ENCODE peak calls at places on chromosomes 16 and 17, in four cellular contexts. V, Y, H and M are unnamed samples.

GRCh38 chr17:82845163-82845807 is 5.5 kb upstream of the ZNF750 start:
- DNase-seq in V (no peak), Y (peak; percentile 74), H (no peak), M (no peak)

GRCh38 chr17:73189417-73190099 is 3.3 kb upstream of the COG1 start:
- DNase-seq in V (peak; percentile 39), Y (no peak), H (peak; percentile 78), M (peak; percentile 47)

GRCh38 chr17:77571141-77571540 is 387.4 kb upstream of the TNRC6C start:
- DNase-seq in V (no peak), Y (no peak), H (no peak), M (no peak)

GRCh38 chr16:1413684-1414531 is 596 bp downstream of the UNKL start:
- DNase-seq in V (peak; percentile 54), Y (peak; percentile 77), H (peak; percentile 41), M (no peak)

GRCh38 chr16:11319529-11320146 is 25.6 kb upstream of the RMI2 start:
- DNase-seq in V (peak; percentile 46), Y (no peak), H (peak; percentile 26), M (no peak)

GRCh38 chr17:56756536-56756935 is 77.2 kb downstream of the C17orf67 start:
- DNase-seq in V (no peak), Y (no peak), H (peak; percentile 75), M (peak; percentile 84)

GRCh38 chr16:54928421-54929089 is 2.1 kb upstream of the IRX5 start:
- DNase-seq in V (peak; percentile 77), Y (peak; percentile 85), H (no peak), M (no peak)

GRCh38 chr16:26442333-26442732 is 624.4 kb upstream of the C16orf82 start:
- DNase-seq in V (no peak), Y (no peak), H (no peak), M (no peak)

GRCh38 chr16:64455275-64455674 is 666.6 kb downstream of the CDH11 start:
- DNase-seq in V (no peak), Y (no peak), H (peak; percentile 76), M (no peak)

GRCh38 chr17:50186661-50187402 is 14.6 kb downstream of the COL1A1 start:
- DNase-seq in V (no peak), Y (no peak), H (no peak), M (no peak)

GRCh38 chr17:33639103-33639991 is 346.3 kb upstream of the ASIC2 start:
- DNase-seq in V (no peak), Y (no peak), H (no peak), M (no peak)

GRCh38 chr17:59783221-59784016 is 76.0 kb downstream of the VMP1 start:
- DNase-seq in V (no peak), Y (no peak), H (peak; percentile 74), M (peak; percentile 75)

GRCh38 chr17:12070561-12070960 is 49.9 kb downstream of the MAP2K4 start:
- DNase-seq in V (no peak), Y (no peak), H (peak; percentile 75), M (peak; percentile 22)

GRCh38 chr16:760065-760464 is 469 bp upstream of the MSLN start:
- DNase-seq in V (no peak), Y (no peak), H (no peak), M (no peak)

GRCh38 chr17:61208301-61209098 is 191.1 kb upstream of the TBX2 start:
- DNase-seq in V (no peak), Y (no peak), H (no peak), M (no peak)
- H3K27ac ChIP-seq in V (no peak overlapping the region), Y (peak overlapping the region; percentile 15), H (no peak overlapping the region), M (no peak overlapping the region)

GRCh38 chr16:9756434-9756833 is 425.8 kb downstream of the GRIN2A start:
- DNase-seq in V (no peak), Y (no peak), H (no peak), M (no peak)

GRCh38 chr16:9757687-9758086 is 424.5 kb downstream of the GRIN2A start:
- DNase-seq in V (no peak), Y (no peak), H (no peak), M (no peak)

GRCh38 chr16:9755076-9755475 is 427.2 kb downstream of the GRIN2A start:
- DNase-seq in V (no peak), Y (no peak), H (no peak), M (no peak)
- TF ChIP-seq CTCF in V (no peak), Y (no peak), H (no peak), M (no peak)

GRCh38 chr17:46813920-46814319 is 4.6 kb downstream of the WNT3 start:
- DNase-seq in V (no peak), Y (no peak), H (no peak), M (no peak)

GRCh38 chr17:46810837-46811236 is 7.7 kb downstream of the WNT3 start:
- DNase-seq in V (no peak), Y (no peak), H (no peak), M (no peak)

GRCh38 chr17:46811978-46812583 is 6.4 kb downstream of the WNT3 start:
- DNase-seq in V (no peak), Y (no peak), H (no peak), M (peak; percentile 64)

GRCh38 chr17:46814446-46814845 is 4.0 kb downstream of the WNT3 start:
- DNase-seq in V (no peak), Y (no peak), H (no peak), M (no peak)

DNA sequence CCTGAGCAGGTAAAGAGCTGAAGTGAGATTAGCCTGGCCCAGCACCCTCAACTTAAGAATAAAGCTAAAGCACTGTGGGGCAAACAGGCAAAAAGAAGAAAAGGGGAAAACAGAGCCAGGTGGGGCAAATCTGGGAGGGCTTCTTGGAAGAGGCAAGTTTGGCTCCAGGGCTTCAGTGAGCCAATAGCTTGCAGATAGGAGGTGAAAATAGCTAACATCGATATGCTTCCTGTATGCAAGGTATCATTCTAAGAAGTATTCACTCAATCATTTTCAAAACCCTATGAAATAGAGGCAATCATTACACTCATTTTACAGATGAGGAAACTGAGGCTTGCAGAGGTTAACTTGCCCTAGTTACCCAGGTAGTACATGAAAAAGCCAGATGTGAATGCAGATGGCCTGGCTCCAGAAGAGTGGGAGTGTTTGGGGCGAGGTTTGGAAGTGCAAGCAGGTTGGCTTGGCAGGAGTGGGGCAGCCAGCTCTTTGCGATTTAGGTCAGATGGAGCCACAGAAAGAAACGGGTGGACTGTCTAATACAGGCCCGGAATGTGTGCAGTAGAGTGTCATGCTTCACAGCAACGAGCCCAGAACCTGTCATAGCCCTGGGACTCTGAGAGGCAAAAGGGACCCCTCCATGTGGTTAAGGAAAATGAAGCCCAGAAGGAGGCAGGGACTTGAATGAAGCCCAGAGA is 5.7 kb downstream of the WNT3 start:
- DNase-seq in V (no peak), Y (no peak), H (no peak), M (no peak)
- H3K27ac ChIP-seq in V (no peak overlapping the region), Y (no peak overlapping the region), H (no peak overlapping the region), M (no peak overlapping the region)

DNA sequence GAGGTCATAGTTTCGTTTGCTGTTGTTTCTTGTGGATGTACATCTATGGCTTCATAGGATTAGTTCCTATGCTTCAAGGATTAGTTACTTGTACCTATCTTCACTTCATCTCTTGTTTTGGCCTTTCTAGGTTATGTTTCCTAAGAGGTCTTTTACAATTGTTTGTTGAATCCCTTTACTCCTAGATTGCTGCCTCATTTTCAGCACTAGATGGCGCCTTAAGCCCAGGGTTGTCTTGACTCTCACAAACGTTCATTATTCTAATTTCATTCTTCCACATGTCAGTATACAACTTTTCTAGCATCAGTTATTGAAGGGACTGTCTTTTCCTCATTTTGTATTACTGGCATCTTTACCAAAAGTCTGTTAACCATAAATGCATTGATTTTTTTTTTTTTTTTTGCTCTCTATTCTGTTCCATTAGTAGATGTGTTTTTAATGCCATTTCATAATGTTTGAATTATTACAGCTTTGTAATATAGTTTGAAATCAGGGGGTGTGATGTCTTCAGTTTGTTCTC is 45.0 kb upstream of the NACA2 start:
- DNase-seq in V (peak; percentile 50), Y (no peak), H (peak; percentile 86), M (no peak)
- TF ChIP-seq CTCF in V (peak; percentile 45), Y (peak; percentile 26), H (peak; percentile 97), M (peak; percentile 88)

GRCh38 chr16:13242201-13242600 is 340.8 kb downstream of the SHISA9 start:
- DNase-seq in V (no peak), Y (no peak), H (no peak), M (no peak)

GRCh38 chr16:13234999-13235398 is 333.6 kb downstream of the SHISA9 start:
- DNase-seq in V (no peak), Y (no peak), H (no peak), M (no peak)

GRCh38 chr16:13236308-13236707 is 334.9 kb downstream of the SHISA9 start:
- DNase-seq in V (no peak), Y (no peak), H (no peak), M (no peak)

DNA sequence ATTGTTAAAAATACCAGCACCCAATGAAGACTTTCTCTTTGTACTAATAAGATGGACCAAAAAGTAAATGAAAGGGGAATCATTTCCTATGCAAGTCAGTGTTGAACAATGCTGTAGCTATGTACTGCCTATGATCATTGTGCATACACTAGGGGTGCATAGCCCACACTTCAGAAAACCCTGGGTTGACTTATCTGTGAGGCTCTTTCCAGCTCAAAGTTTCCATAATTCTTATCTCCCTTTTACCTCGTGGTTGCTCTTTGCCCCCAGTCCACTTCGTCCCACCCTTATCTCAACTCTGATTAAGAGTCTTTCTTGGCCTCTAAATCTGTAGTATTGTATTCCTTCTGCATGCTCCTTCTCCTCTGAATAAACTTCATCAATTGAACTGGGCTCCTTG is 336.8 kb downstream of the SHISA9 start:
- DNase-seq in V (no peak), Y (no peak), H (no peak), M (no peak)
- H3K27ac ChIP-seq in V (no peak overlapping the region), Y (no peak overlapping the region), H (no peak overlapping the region), M (no peak overlapping the region)

GRCh38 chr16:13542284-13542683 is 377.7 kb upstream of the ERCC4 start:
- DNase-seq in V (no peak), Y (no peak), H (no peak), M (no peak)
- TF ChIP-seq CTCF in V (no peak), Y (no peak), H (no peak), M (no peak)

GRCh38 chr17:7262192-7263070 is at the start of gene CLDN7:
- DNase-seq in V (peak; percentile 52), Y (no peak), H (peak; percentile 85), M (no peak)
- H3K27ac ChIP-seq in V (peak within 1 kb of the TSS; percentile 4), Y (no peak within 1 kb of the TSS), H (peak within 1 kb of the TSS; percentile 93), M (peak within 1 kb of the TSS; percentile 97)